ENCODE peak calls at places on chromosomes 7 and 10, in seven cellular contexts. One of them, this sample, is unnamed.

GRCh38 chr7:99127636-99128035 is 16.3 kb downstream of the SMURF1 start:
- DNase-seq in spleen: no peak
- DNase-seq in Panc1: no peak
- DNase-seq in pancreas: no peak
- DNase-seq in CD8-positive, alpha-beta T cell: no peak
- DNase-seq in hepatocyte: no peak
- DNase-seq in GM23338: no peak
- DNase-seq in this sample: no peak

GRCh38 chr10:78327778-78328591 is 294.3 kb downstream of the RPS24 start:
- DNase-seq in spleen: peak
- DNase-seq in Panc1: no peak
- DNase-seq in pancreas: peak
- DNase-seq in CD8-positive, alpha-beta T cell: no peak
- DNase-seq in hepatocyte: no peak
- DNase-seq in GM23338: no peak
- DNase-seq in this sample: no peak

GRCh38 chr7:2242541-2243482 is 786 bp downstream of the NUDT1 start:
- DNase-seq in spleen: no peak
- DNase-seq in Panc1: no peak
- DNase-seq in pancreas: no peak
- DNase-seq in CD8-positive, alpha-beta T cell: no peak
- DNase-seq in hepatocyte: no peak
- DNase-seq in GM23338: peak
- DNase-seq in this sample: no peak

GRCh38 chr10:133455611-133456031 is 1.9 kb downstream of the SCART1 start:
- DNase-seq in spleen: no peak
- DNase-seq in Panc1: no peak
- DNase-seq in pancreas: no peak
- DNase-seq in CD8-positive, alpha-beta T cell: no peak
- DNase-seq in hepatocyte: no peak
- DNase-seq in GM23338: no peak
- DNase-seq in this sample: peak

GRCh38 chr10:88147000-88147798 is 283.8 kb downstream of the PTEN start:
- DNase-seq in spleen: no peak
- DNase-seq in Panc1: no peak
- DNase-seq in pancreas: no peak
- DNase-seq in CD8-positive, alpha-beta T cell: no peak
- DNase-seq in hepatocyte: no peak
- DNase-seq in GM23338: no peak
- DNase-seq in this sample: no peak

GRCh38 chr7:69787736-69788431 is 189.6 kb downstream of the AUTS2 start:
- DNase-seq in spleen: no peak
- DNase-seq in Panc1: no peak
- DNase-seq in pancreas: no peak
- DNase-seq in CD8-positive, alpha-beta T cell: no peak
- DNase-seq in hepatocyte: no peak
- DNase-seq in GM23338: no peak
- DNase-seq in this sample: no peak

GRCh38 chr10:70379581-70380176 is 2.7 kb downstream of the LRRC20 start:
- DNase-seq in spleen: no peak
- DNase-seq in Panc1: no peak
- DNase-seq in pancreas: no peak
- DNase-seq in CD8-positive, alpha-beta T cell: no peak
- DNase-seq in hepatocyte: no peak
- DNase-seq in GM23338: peak
- DNase-seq in this sample: no peak

GRCh38 chr10:119415121-119415520 is 127.4 kb downstream of the RGS10 start:
- DNase-seq in spleen: no peak
- DNase-seq in Panc1: no peak
- DNase-seq in pancreas: no peak
- DNase-seq in CD8-positive, alpha-beta T cell: no peak
- DNase-seq in hepatocyte: no peak
- DNase-seq in GM23338: no peak
- DNase-seq in this sample: no peak

GRCh38 chr7:38311329-38311937 is 38.0 kb upstream of the TARP start:
- DNase-seq in spleen: peak
- DNase-seq in Panc1: no peak
- DNase-seq in pancreas: peak
- DNase-seq in CD8-positive, alpha-beta T cell: no peak
- DNase-seq in hepatocyte: no peak
- DNase-seq in GM23338: peak
- DNase-seq in this sample: no peak

GRCh38 chr7:129748710-129749109 is 137.2 kb downstream of the NRF1 start:
- DNase-seq in spleen: no peak
- DNase-seq in Panc1: no peak
- DNase-seq in pancreas: no peak
- DNase-seq in CD8-positive, alpha-beta T cell: no peak
- DNase-seq in hepatocyte: no peak
- DNase-seq in GM23338: no peak
- DNase-seq in this sample: no peak

GRCh38 chr10:23293973-23294372 is 50.6 kb downstream of the C10orf67 start:
- DNase-seq in spleen: no peak
- DNase-seq in Panc1: no peak
- DNase-seq in pancreas: no peak
- DNase-seq in CD8-positive, alpha-beta T cell: no peak
- DNase-seq in hepatocyte: no peak
- DNase-seq in GM23338: no peak
- DNase-seq in this sample: no peak

GRCh38 chr7:72092769-72093168 is 319.4 kb downstream of the CALN1 start:
- DNase-seq in spleen: no peak
- DNase-seq in Panc1: no peak
- DNase-seq in pancreas: no peak
- DNase-seq in CD8-positive, alpha-beta T cell: no peak
- DNase-seq in hepatocyte: no peak
- DNase-seq in GM23338: no peak
- DNase-seq in this sample: no peak

GRCh38 chr10:34624323-34625153 is 190.6 kb downstream of the PARD3 start:
- DNase-seq in spleen: no peak
- DNase-seq in Panc1: no peak
- DNase-seq in pancreas: no peak
- DNase-seq in CD8-positive, alpha-beta T cell: no peak
- DNase-seq in hepatocyte: no peak
- DNase-seq in GM23338: no peak
- DNase-seq in this sample: no peak

GRCh38 chr7:134750083-134751062 is 29.1 kb upstream of the CALD1 start:
- DNase-seq in spleen: no peak
- DNase-seq in Panc1: peak
- DNase-seq in pancreas: peak
- DNase-seq in CD8-positive, alpha-beta T cell: peak
- DNase-seq in hepatocyte: peak
- DNase-seq in GM23338: peak
- DNase-seq in this sample: no peak

GRCh38 chr10:84755311-84755710 is 426.9 kb downstream of the CCSER2 start:
- DNase-seq in spleen: no peak
- DNase-seq in Panc1: no peak
- DNase-seq in pancreas: no peak
- DNase-seq in CD8-positive, alpha-beta T cell: no peak
- DNase-seq in hepatocyte: no peak
- DNase-seq in GM23338: no peak
- DNase-seq in this sample: no peak

GRCh38 chr7:1383398-1384112 is 75.7 kb downstream of the MICALL2 start:
- DNase-seq in spleen: peak
- DNase-seq in Panc1: no peak
- DNase-seq in pancreas: no peak
- DNase-seq in CD8-positive, alpha-beta T cell: no peak
- DNase-seq in hepatocyte: no peak
- DNase-seq in GM23338: no peak
- DNase-seq in this sample: no peak

GRCh38 chr7:111370002-111370401 is 192.3 kb downstream of the IMMP2L start:
- DNase-seq in spleen: no peak
- DNase-seq in Panc1: no peak
- DNase-seq in pancreas: no peak
- DNase-seq in CD8-positive, alpha-beta T cell: no peak
- DNase-seq in hepatocyte: no peak
- DNase-seq in GM23338: no peak
- DNase-seq in this sample: no peak

GRCh38 chr7:88522771-88523316 is 216.2 kb upstream of the STEAP4 start:
- DNase-seq in spleen: no peak
- DNase-seq in Panc1: no peak
- DNase-seq in pancreas: no peak
- DNase-seq in CD8-positive, alpha-beta T cell: no peak
- DNase-seq in hepatocyte: no peak
- DNase-seq in GM23338: peak
- DNase-seq in this sample: no peak

GRCh38 chr10:127303746-127304145 is 107.4 kb upstream of the INSYN2A start:
- DNase-seq in spleen: no peak
- DNase-seq in Panc1: no peak
- DNase-seq in pancreas: no peak
- DNase-seq in CD8-positive, alpha-beta T cell: no peak
- DNase-seq in hepatocyte: no peak
- DNase-seq in GM23338: no peak
- DNase-seq in this sample: no peak

GRCh38 chr10:10326119-10326518 is 691.6 kb upstream of the CELF2 start:
- DNase-seq in spleen: no peak
- DNase-seq in Panc1: no peak
- DNase-seq in pancreas: no peak
- DNase-seq in CD8-positive, alpha-beta T cell: no peak
- DNase-seq in hepatocyte: no peak
- DNase-seq in GM23338: no peak
- DNase-seq in this sample: no peak

GRCh38 chr10:18279202-18279601 is 139.0 kb downstream of the CACNB2 start:
- DNase-seq in spleen: no peak
- DNase-seq in Panc1: no peak
- DNase-seq in pancreas: no peak
- DNase-seq in CD8-positive, alpha-beta T cell: no peak
- DNase-seq in hepatocyte: no peak
- DNase-seq in GM23338: no peak
- DNase-seq in this sample: no peak
- TF ChIP-seq CTCF in spleen: no peak
- TF ChIP-seq CTCF in Panc1: no peak
- TF ChIP-seq CTCF in pancreas: no peak
- TF ChIP-seq CTCF in CD8-positive, alpha-beta T cell: no peak
- TF ChIP-seq CTCF in hepatocyte: no peak
- TF ChIP-seq CTCF in GM23338: no peak
- TF ChIP-seq CTCF in this sample: no peak

DNA sequence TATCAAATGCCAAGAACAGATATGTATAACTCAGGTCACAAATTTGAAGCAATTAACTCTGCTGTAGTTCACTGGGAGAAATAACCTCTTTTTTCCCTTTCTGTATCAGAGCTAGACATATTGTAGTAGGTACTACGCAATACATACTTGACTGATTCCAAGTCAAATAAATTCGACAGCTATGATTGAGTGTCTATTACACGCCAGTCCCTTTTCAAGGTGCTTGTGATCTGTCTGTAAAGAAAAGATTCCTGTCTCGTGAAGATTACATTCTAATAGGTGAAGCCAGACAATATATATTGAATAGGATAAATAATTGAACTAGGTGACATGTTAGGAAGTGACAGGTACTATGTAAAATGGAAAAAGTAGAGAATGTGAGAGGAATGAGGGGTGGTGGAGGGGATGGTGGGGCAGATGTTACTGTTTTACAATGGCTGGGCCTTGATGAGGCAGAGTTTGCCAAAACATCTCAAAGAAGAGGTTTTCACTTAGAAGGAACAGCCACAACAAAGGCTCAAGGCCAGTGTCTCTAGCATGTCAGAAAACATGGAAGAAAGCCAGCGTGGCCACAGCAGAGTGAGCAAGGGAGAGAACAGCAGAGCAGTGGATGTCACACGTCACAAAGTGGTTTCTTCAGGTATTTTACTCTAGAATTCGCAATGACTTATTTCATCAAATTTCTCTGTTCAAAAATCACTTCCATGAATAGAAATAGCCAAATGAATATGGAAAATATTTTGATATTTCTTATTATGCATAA is 282.6 kb upstream of the CACNA2D1 start:
- DNase-seq in spleen: no peak
- DNase-seq in Panc1: no peak
- DNase-seq in pancreas: no peak
- DNase-seq in CD8-positive, alpha-beta T cell: no peak
- DNase-seq in hepatocyte: peak
- DNase-seq in GM23338: no peak
- DNase-seq in this sample: no peak
- H3K4me3 ChIP-seq in spleen: no peak
- H3K4me3 ChIP-seq in Panc1: no peak
- H3K4me3 ChIP-seq in pancreas: no peak
- H3K4me3 ChIP-seq in CD8-positive, alpha-beta T cell: no peak
- H3K4me3 ChIP-seq in hepatocyte: no peak
- H3K4me3 ChIP-seq in GM23338: no peak
- H3K4me3 ChIP-seq in this sample: no peak

GRCh38 chr10:113331971-113332370 is 220.9 kb upstream of the HABP2 start:
- DNase-seq in spleen: no peak
- DNase-seq in Panc1: no peak
- DNase-seq in pancreas: no peak
- DNase-seq in CD8-positive, alpha-beta T cell: no peak
- DNase-seq in hepatocyte: no peak
- DNase-seq in GM23338: no peak
- DNase-seq in this sample: no peak

GRCh38 chr10:113323985-113324384 is 228.9 kb upstream of the HABP2 start:
- DNase-seq in spleen: no peak
- DNase-seq in Panc1: no peak
- DNase-seq in pancreas: no peak
- DNase-seq in CD8-positive, alpha-beta T cell: no peak
- DNase-seq in hepatocyte: no peak
- DNase-seq in GM23338: no peak
- DNase-seq in this sample: no peak

GRCh38 chr10:113333313-113333712 is 219.5 kb upstream of the HABP2 start:
- DNase-seq in spleen: no peak
- DNase-seq in Panc1: no peak
- DNase-seq in pancreas: no peak
- DNase-seq in CD8-positive, alpha-beta T cell: no peak
- DNase-seq in hepatocyte: no peak
- DNase-seq in GM23338: peak
- DNase-seq in this sample: no peak

GRCh38 chr10:113326160-113327111 is 226.4 kb upstream of the HABP2 start:
- DNase-seq in spleen: no peak
- DNase-seq in Panc1: peak
- DNase-seq in pancreas: no peak
- DNase-seq in CD8-positive, alpha-beta T cell: no peak
- DNase-seq in hepatocyte: peak
- DNase-seq in GM23338: peak
- DNase-seq in this sample: no peak

DNA sequence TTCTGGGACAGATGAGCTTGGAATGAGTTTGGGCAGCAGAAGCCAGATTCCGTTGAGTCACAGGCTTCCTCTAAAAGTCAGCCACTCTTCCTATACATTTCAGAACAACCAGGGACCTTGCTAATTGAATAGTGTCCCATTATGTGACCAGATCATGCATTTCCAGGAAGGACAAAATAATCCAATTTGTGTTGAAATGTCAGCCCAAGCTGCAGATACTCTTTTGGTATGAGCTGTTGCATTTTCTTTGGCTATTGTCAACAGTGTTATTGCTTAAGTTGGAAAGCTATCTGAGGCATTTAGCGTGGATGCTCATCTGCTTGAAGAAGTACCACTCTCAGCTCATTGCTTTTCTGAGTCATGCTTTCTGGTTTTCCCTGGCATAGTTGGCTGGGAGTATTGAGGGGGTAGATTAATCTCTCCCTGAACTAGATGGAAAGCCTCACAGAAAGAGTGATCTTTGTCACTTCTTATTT is 223.7 kb upstream of the HABP2 start:
- DNase-seq in spleen: no peak
- DNase-seq in Panc1: no peak
- DNase-seq in pancreas: no peak
- DNase-seq in CD8-positive, alpha-beta T cell: no peak
- DNase-seq in hepatocyte: no peak
- DNase-seq in GM23338: no peak
- DNase-seq in this sample: no peak
- H3K27ac ChIP-seq in spleen: no peak
- H3K27ac ChIP-seq in Panc1: no peak
- H3K27ac ChIP-seq in pancreas: no peak
- H3K27ac ChIP-seq in CD8-positive, alpha-beta T cell: no peak
- H3K27ac ChIP-seq in hepatocyte: no peak
- H3K27ac ChIP-seq in GM23338: no peak
- H3K27ac ChIP-seq in this sample: no peak

GRCh38 chr7:84998665-84999064 is 188.2 kb downstream of the SEMA3D start:
- DNase-seq in spleen: no peak
- DNase-seq in Panc1: no peak
- DNase-seq in pancreas: no peak
- DNase-seq in CD8-positive, alpha-beta T cell: no peak
- DNase-seq in hepatocyte: no peak
- DNase-seq in GM23338: peak
- DNase-seq in this sample: no peak
- TF ChIP-seq CTCF in spleen: no peak
- TF ChIP-seq CTCF in Panc1: no peak
- TF ChIP-seq CTCF in pancreas: no peak
- TF ChIP-seq CTCF in CD8-positive, alpha-beta T cell: no peak
- TF ChIP-seq CTCF in hepatocyte: no peak
- TF ChIP-seq CTCF in GM23338: no peak
- TF ChIP-seq CTCF in this sample: no peak

This sample was measured in RWPE2.